ENCODE peak calls at places on chromosomes 4 and X, in four cellular contexts. X is bronchial epithelial cell, G is testis, E is aorta. J is an unnamed sample. For H3K36me3, the result is how much of the 10 kb centered on the place peaks cover.

GRCh38 chr4:108336076-108336475 is 167.3 kb upstream of the LEF1 start:
- DNase-seq in G (no peak), X (peak), E (no peak), J (no peak)

GRCh38 chr4:179163147-179163546 is 1720.9 kb upstream of the AGA start:
- DNase-seq in E (no peak), X (no peak), G (no peak), J (no peak)

GRCh38 chrX:153868576-153869472 is 17.1 kb downstream of the L1CAM start:
- DNase-seq in E (no peak), X (no peak), G (no peak), J (no peak)

GRCh38 chr4:98430708-98431403 is 169.7 kb downstream of the RAP1GDS1 start:
- DNase-seq in G (no peak), E (no peak), X (peak), J (no peak)

GRCh38 chrX:128020701-128021100 is 31.5 kb downstream of the ACTRT1 start:
- DNase-seq in G (no peak), E (no peak), X (peak), J (no peak)

GRCh38 chrX:14029039-14029424 is 660 bp downstream of the GEMIN8 start:
- DNase-seq in G (no peak), X (no peak), E (no peak), J (no peak)

GRCh38 chrX:2176733-2177132 is 324.0 kb downstream of the DHRSX start:
- DNase-seq in X (no peak), G (no peak), E (no peak), J (no peak)

GRCh38 chr4:170037481-170037880 is 11.3 kb upstream of the MFAP3L start:
- DNase-seq in E (no peak), G (no peak), X (no peak), J (no peak)

GRCh38 chr4:175418511-175418910 is 393.6 kb downstream of the GPM6A start:
- DNase-seq in E (no peak), X (no peak), G (no peak), J (no peak)

GRCh38 chr4:31230579-31230978 is 510.4 kb downstream of the PCDH7 start:
- DNase-seq in E (no peak), X (no peak), G (no peak), J (no peak)

GRCh38 chr4:177461606-177462005 is 19.4 kb upstream of the AGA start:
- DNase-seq in E (no peak), G (no peak), X (peak), J (no peak)

GRCh38 chr4:6896035-6896434 is 13.6 kb upstream of the TBC1D14 start:
- DNase-seq in E (no peak), G (no peak), X (no peak), J (no peak)

GRCh38 chr4:150063128-150063527 is 15.1 kb upstream of the DCLK2 start:
- DNase-seq in E (no peak), X (no peak), G (no peak), J (no peak)

GRCh38 chrX:65017464-65017863 is 41.2 kb upstream of the ZC4H2 start:
- DNase-seq in E (no peak), G (no peak), X (no peak), J (no peak)

GRCh38 chr4:175308236-175308635 is 390.1 kb downstream of the ADAM29 start:
- DNase-seq in G (no peak), X (peak), E (no peak), J (no peak)

GRCh38 chrX:100643212-100643611 is 787 bp upstream of the SRPX2 start:
- DNase-seq in X (peak), G (no peak), E (no peak), J (no peak)

GRCh38 chr4:89263265-89263664 is 44.3 kb downstream of the GPRIN3 start:
- DNase-seq in E (no peak), G (no peak), X (no peak), J (no peak)

GRCh38 chr4:123444298-123444731 is 47.7 kb downstream of the SPRY1 start:
- DNase-seq in G (peak), X (no peak), E (no peak), J (no peak)

GRCh38 chr4:107989162-107989536 is 540 bp upstream of the HADH start:
- DNase-seq in G (no peak), E (no peak), X (no peak), J (no peak)

GRCh38 chr4:168842186-168842585 is 167.9 kb downstream of the CBR4 start:
- DNase-seq in X (no peak), E (no peak), G (no peak), J (no peak)

GRCh38 chr4:73964862-73965611 is 16.8 kb downstream of the PF4 start:
- DNase-seq in E (no peak), X (peak), G (peak), J (no peak)

GRCh38 chr4:128725405-128725804 is 84.1 kb upstream of the JADE1 start:
- DNase-seq in X (peak), E (no peak), G (no peak), J (no peak)

GRCh38 chrX:45952030-45952429 is 593.2 kb downstream of the ZNF674 start:
- DNase-seq in X (peak), G (no peak), E (no peak), J (no peak)

GRCh38 chr4:55440786-55441185 is 45.0 kb downstream of the TMEM165 start:
- DNase-seq in G (no peak), X (no peak), E (no peak), J (no peak)
- H3K36me3 ChIP-seq in G (under half), X (under half), E (under half), J (under half)

GRCh38 chrX:149607699-149608098 is 12.6 kb upstream of the HSFX2 start:
- DNase-seq in E (no peak), X (no peak), G (no peak), J (no peak)
- H3K36me3 ChIP-seq in E (under half), X (under half), G (under half), J (under half)

DNA sequence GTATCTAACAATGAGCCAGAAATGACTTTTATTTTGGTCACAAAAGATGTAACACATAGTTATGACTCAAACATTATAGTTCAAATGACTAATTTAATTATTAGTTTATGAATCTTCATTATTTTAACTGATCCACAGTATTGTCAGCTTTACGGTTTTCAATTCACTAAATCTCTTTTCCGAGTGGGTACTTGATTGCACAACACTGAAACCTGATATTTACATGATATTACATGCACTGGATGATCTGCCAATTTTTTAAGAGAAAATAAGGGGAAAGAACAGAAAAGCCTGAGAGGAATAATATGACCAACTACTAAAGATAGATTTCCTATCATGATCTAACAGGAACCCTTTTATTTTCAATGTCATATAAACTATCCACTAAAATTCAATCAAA is 1446.0 kb downstream of the FSTL5 start:
- DNase-seq in E (no peak), X (no peak), G (no peak), J (no peak)
- H3K36me3 ChIP-seq in E (under half), X (under half), G (under half), J (under half)

GRCh38 chr4:1988327-1988724 is 20.4 kb downstream of the NELFA start:
- DNase-seq in X (no peak), G (no peak), E (no peak), J (no peak)
- H3K36me3 ChIP-seq in X (under half), G (under half), E (under half), J (under half)

DNA sequence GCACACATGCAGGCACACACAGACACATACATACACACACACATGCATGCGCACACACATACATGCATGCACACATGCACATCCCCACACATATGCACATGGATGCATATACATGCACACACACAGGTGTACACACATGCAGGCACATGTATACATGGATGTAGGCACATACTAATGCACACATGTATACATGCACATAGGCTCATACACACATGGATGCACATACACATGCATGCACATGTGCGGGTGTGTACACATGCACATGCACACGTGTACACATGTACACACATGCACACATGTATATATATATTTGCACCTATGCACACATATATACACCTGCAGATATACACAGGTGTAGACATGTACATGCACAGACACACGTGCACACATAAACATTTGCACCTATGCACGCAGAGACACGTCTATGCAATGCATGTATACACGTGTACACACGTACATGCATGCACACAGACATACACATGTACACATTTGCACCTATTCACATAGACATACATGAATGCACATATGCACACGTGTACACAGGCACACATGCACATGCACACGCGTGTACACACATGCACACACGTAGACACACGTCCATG is 4.0 kb downstream of the PLCXD1 start:
- DNase-seq in G (peak), X (no peak), E (peak), J (no peak)
- H3K36me3 ChIP-seq in G (under half), X (under half), E (under half), J (under half)

GRCh38 chr4:182263562-182263961 is 20.4 kb downstream of the TENM3 start:
- DNase-seq in E (no peak), G (no peak), X (no peak), J (no peak)
- H3K36me3 ChIP-seq in E (under half), G (under half), X (under half), J (under half)

DNA sequence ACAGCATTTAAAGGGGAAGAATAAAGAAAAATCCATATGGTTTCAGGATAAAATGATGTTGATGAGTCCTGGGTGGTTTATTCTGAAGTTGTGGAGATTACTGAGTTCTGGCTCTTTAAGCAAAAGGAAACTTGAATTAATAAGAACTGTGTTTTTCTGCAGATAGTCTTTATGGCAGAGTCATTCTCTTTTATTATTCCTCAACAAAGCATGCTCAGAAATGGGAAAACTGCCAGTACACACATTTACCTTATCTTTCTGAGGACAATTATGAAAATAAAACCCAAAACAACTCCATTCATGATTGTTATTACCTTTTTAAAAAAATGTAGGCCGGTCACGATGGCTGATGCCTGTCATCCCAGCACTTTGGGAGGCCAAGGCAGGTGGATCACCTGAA is 58.5 kb downstream of the ADD1 start:
- DNase-seq in X (no peak), G (no peak), E (no peak), J (no peak)
- H3K36me3 ChIP-seq in X (under half), G (under half), E (under half), J (half or more)

GRCh38 chr4:1990348-1990645 is 18.5 kb downstream of the NELFA start:
- DNase-seq in G (peak), X (no peak), E (no peak), J (no peak)
- H3K36me3 ChIP-seq in G (under half), X (under half), E (under half), J (under half)

GRCh38 chr4:5664778-5665177 is 43.6 kb downstream of the EVC2 start:
- DNase-seq in G (no peak), E (no peak), X (no peak), J (no peak)

GRCh38 chr4:5658992-5659391 is 49.4 kb downstream of the EVC2 start:
- DNase-seq in E (no peak), X (no peak), G (no peak), J (no peak)

GRCh38 chr4:5660185-5660584 is 48.2 kb downstream of the EVC2 start:
- DNase-seq in E (no peak), G (no peak), X (peak), J (no peak)

GRCh38 chr4:5662555-5662954 is 45.8 kb downstream of the EVC2 start:
- DNase-seq in G (no peak), X (no peak), E (no peak), J (no peak)

DNA sequence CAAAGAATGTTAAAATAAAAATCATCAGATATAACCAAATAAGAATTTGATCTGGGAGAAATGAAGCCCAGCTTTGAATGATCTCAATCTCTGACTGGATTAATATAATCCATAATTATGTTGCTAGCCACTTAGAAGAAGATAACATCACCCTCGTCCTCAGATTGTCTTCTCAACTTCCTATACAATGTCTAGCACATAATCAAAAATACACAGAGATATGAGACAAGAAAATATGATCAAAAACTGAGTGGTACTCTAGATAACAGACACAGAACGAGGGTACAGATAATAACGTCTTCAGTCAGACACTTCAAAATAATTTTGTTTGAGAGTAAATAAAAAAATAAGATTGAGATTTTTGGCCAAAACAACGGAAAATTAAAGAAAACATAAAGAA is 47.1 kb downstream of the EVC2 start:
- DNase-seq in E (no peak), X (no peak), G (no peak), J (no peak)
- H3K36me3 ChIP-seq in E (under half), X (under half), G (under half), J (under half)

DNA sequence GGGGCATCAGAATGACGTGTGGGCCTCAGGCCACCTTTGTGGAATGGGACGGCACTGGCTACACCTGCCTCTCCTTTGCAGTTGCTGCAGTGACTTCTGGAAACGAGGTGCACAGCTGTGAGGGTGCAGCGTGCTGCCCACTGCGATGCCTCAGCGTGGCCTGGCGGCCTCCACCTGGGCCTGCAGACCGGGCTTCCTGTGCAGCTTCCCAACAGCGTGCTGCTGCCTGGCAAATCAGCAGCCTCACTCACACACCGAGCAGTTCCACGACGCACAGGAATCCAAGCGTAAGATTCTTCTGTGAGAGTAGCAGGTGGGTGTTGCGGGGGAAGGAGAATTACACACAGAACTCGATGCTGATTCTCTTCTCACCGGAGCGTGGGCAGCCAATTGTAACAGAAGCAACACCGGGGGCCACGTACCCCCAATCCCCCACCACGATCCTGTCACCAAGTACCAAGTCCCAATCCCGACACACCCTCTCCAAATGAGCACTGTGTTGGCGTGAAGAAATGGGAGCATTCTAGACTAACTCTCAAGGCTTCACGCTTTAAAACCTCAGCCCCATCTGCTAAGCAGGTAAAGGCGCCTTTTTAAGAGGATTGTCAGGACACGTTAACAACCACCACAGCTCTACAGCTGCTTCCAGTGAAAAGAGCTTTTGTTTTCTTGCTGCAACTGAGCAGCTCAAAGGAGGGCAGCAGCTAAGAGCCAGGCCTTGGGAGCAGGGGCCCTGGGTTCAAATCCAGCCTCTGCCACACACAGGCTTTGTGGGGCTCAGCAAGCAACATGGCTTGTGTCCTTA is 16.9 kb downstream of the WDR1 start:
- DNase-seq in E (no peak), X (no peak), G (no peak), J (no peak)
- H3K36me3 ChIP-seq in E (under half), X (half or more), G (under half), J (under half)

J was measured in gastrocnemius medialis.